ENCODE peak calls at places on chromosome 3, in five cellular contexts. T is CD4-positive, alpha-beta memory T cell; H is body of pancreas; B is adipocyte; Q is stomach. A is an unnamed sample.

GRCh38 chr3:191136347-191136746 is 62.7 kb upstream of the OSTN start:
- DNase-seq in T (no peak), H (no peak), B (peak; percentile 57), Q (no peak), A (no peak)

GRCh38 chr3:167106456-167106855 is 273.6 kb downstream of the ZBBX start:
- DNase-seq in T (no peak), H (no peak), B (no peak), Q (no peak), A (no peak)

GRCh38 chr3:57060089-57060829 is at the start of gene SPATA12:
- DNase-seq in T (no peak), H (peak; percentile 80), B (peak; percentile 80), Q (peak; percentile 76), A (peak; percentile 47)

GRCh38 chr3:67154429-67154828 is 156.3 kb downstream of the KBTBD8 start:
- DNase-seq in T (no peak), H (no peak), B (no peak), Q (no peak), A (no peak)

GRCh38 chr3:72271215-72271614 is 486.3 kb upstream of the PROK2 start:
- DNase-seq in T (no peak), H (peak; percentile 43), B (no peak), Q (no peak), A (no peak)

GRCh38 chr3:119148493-119149180 is 2.7 kb downstream of the TEX55 start:
- DNase-seq in T (no peak), H (no peak), B (peak; percentile 33), Q (no peak), A (no peak)

GRCh38 chr3:127019449-127019848 is 36.5 kb downstream of the PLXNA1 start:
- DNase-seq in T (no peak), H (no peak), B (peak; percentile 63), Q (no peak), A (no peak)

GRCh38 chr3:159486580-159486979 is 502.1 kb upstream of the IL12A start:
- DNase-seq in T (no peak), H (no peak), B (no peak), Q (no peak), A (no peak)

GRCh38 chr3:13022348-13023250 is 50.6 kb downstream of the IQSEC1 start:
- DNase-seq in T (no peak), H (peak; percentile 61), B (peak; percentile 77), Q (peak; percentile 39), A (no peak)

GRCh38 chr3:67517781-67518180 is 136.6 kb downstream of the SUCLG2 start:
- DNase-seq in T (no peak), H (no peak), B (no peak), Q (no peak), A (no peak)

GRCh38 chr3:147372525-147373027 is 33.8 kb downstream of the ZIC4 start:
- DNase-seq in T (no peak), H (no peak), B (no peak), Q (no peak), A (no peak)

GRCh38 chr3:16334909-16335308 is 69.9 kb downstream of the OXNAD1 start:
- DNase-seq in T (no peak), H (no peak), B (no peak), Q (no peak), A (no peak)

GRCh38 chr3:153209596-153209995 is 47.6 kb downstream of the RAP2B start:
- DNase-seq in T (no peak), H (peak; percentile 27), B (peak; percentile 54), Q (no peak), A (peak; percentile 57)

GRCh38 chr3:101635954-101636798 is 40.8 kb downstream of the ZBTB11 start:
- DNase-seq in T (peak; percentile 60), H (peak; percentile 43), B (peak; percentile 27), Q (peak; percentile 58), A (peak; percentile 57)

GRCh38 chr3:171566803-171567422 is 106.7 kb upstream of the TNIK start:
- DNase-seq in T (peak; percentile 52), H (no peak), B (peak; percentile 77), Q (no peak), A (no peak)

GRCh38 chr3:68142331-68142887 is 488.0 kb upstream of the SUCLG2 start:
- DNase-seq in T (no peak), H (no peak), B (no peak), Q (no peak), A (no peak)

GRCh38 chr3:69532828-69533219 is 146.9 kb upstream of the FRMD4B start:
- DNase-seq in T (no peak), H (no peak), B (no peak), Q (no peak), A (no peak)

GRCh38 chr3:102674284-102674683 is 239.5 kb downstream of the ZPLD1 start:
- DNase-seq in T (no peak), H (no peak), B (no peak), Q (no peak), A (no peak)

GRCh38 chr3:15064299-15064834 is 748 bp downstream of the MRPS25 start:
- DNase-seq in T (peak; percentile 6), H (peak; percentile 29), B (peak; percentile 67), Q (no peak), A (no peak)

GRCh38 chr3:134918448-134918847 is 123.4 kb downstream of the EPHB1 start:
- DNase-seq in T (no peak), H (no peak), B (no peak), Q (no peak), A (no peak)

GRCh38 chr3:87397210-87397609 is 120.8 kb upstream of the POU1F1 start:
- DNase-seq in T (no peak), H (no peak), B (peak; percentile 58), Q (no peak), A (no peak)

GRCh38 chr3:143119009-143119914 is at the start of gene CHST2:
- DNase-seq in T (peak; percentile 64), H (peak; percentile 43), B (peak; percentile 94), Q (peak; percentile 57), A (peak; percentile 73)

GRCh38 chr3:133419151-133419550 is 19.3 kb downstream of the BFSP2 start:
- DNase-seq in T (no peak), H (no peak), B (no peak), Q (no peak), A (no peak)

GRCh38 chr3:46517016-46517770 is 19.4 kb downstream of the RTP3 start:
- DNase-seq in T (no peak), H (no peak), B (peak; percentile 78), Q (no peak), A (no peak)

GRCh38 chr3:184248454-184249411 is at the start of gene ALG3:
- DNase-seq in T (peak; percentile 83), H (peak; percentile 89), B (peak; percentile 95), Q (peak; percentile 86), A (peak; percentile 73)

GRCh38 chr3:56423537-56424209 is 44.6 kb downstream of the ERC2 start:
- DNase-seq in T (no peak), H (no peak), B (peak; percentile 6), Q (no peak), A (peak; percentile 51)

GRCh38 chr3:119147494-119147893 is 1.5 kb downstream of the TEX55 start:
- DNase-seq in T (no peak), H (no peak), B (no peak), Q (no peak), A (no peak)

GRCh38 chr3:193968575-193968974 is 167.4 kb upstream of the HES1 start:
- DNase-seq in T (no peak), H (no peak), B (no peak), Q (no peak), A (no peak)

GRCh38 chr3:13687409-13687989 is 138.6 kb downstream of the FBLN2 start:
- DNase-seq in T (no peak), H (no peak), B (peak; percentile 1), Q (no peak), A (no peak)

GRCh38 chr3:12231481-12231880 is 57.4 kb upstream of the PPARG start:
- DNase-seq in T (no peak), H (no peak), B (no peak), Q (no peak), A (no peak)

GRCh38 chr3:135964160-135964955 is 1.2 kb upstream of the PPP2R3A start:
- DNase-seq in T (no peak), H (no peak), B (no peak), Q (no peak), A (no peak)
- H3K4me3 ChIP-seq in T (no peak overlapping the region), H (no peak overlapping the region), B (no peak overlapping the region), Q (no peak overlapping the region), A (no peak overlapping the region)

DNA sequence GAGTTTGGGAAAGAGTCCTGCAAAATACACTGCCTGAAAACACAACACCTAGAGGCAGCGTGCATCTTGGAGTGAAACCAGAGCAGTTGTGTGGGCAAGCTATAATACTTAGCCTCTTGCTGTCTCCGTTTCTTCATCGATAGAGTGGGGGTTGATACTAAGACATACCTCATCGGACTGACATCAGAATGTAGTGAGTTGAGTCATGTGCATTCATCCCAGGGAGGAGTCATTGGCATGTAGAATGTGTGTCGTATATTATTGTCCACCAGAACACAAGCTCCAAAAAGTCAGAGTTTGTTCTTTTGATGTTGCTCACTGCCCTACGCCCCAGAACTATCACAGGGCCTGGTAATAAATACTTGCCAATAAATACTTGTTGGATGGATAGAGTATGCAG is 4.3 kb downstream of the SNTN start:
- DNase-seq in T (no peak), H (no peak), B (peak; percentile 25), Q (no peak), A (no peak)
- H3K4me3 ChIP-seq in T (no peak overlapping the region), H (no peak overlapping the region), B (peak overlapping the region; percentile 3), Q (no peak overlapping the region), A (no peak overlapping the region)

GRCh38 chr3:192514754-192515660 is 212.3 kb downstream of the FGF12 start:
- DNase-seq in T (no peak), H (peak; percentile 92), B (no peak), Q (peak; percentile 31), A (no peak)

GRCh38 chr3:192515661-192516040 is 211.7 kb downstream of the FGF12 start:
- DNase-seq in T (no peak), H (no peak), B (no peak), Q (no peak), A (no peak)

GRCh38 chr3:192516850-192517249 is 210.5 kb downstream of the FGF12 start:
- DNase-seq in T (no peak), H (no peak), B (no peak), Q (no peak), A (no peak)

DNA sequence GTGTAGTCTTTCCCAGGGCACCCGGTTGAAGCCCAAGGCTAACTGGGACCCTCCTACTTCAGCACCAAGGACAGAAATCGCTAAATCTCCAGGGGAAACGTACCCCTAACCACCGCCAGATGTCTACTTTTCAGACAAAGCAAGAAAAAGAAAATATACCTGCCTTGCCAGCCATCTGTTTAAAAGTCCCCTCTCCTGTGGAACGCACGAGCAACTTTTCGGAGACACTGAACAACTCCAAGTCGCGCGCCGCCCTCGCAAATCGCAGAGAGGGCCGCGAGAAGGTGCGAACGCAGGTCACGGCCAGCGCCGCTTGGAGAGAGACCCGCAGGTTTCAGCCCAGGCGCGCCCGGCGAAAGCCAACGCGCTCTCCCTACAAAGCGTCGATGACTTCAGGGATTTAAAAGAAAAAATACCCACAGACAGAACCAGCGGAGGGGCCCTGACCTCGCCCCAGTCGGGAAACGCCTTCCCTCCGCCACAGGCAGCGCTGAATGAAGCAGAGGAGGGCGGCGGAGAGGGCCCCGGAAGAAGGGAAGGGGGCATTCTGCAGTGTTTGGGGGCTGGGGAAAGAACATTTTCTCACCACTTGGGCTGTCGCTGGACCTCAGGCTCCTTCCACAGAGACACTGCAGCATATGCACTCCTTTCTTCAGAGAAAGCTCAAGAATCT is 213.1 kb downstream of the FGF12 start:
- DNase-seq in T (no peak), H (peak; percentile 38), B (no peak), Q (no peak), A (no peak)
- H3K4me3 ChIP-seq in T (no peak overlapping the region), H (peak overlapping the region; percentile 38), B (peak overlapping the region; percentile 70), Q (peak overlapping the region; percentile 46), A (peak overlapping the region; percentile 31)

GRCh38 chr3:31918179-31919165 is 62.6 kb downstream of the OSBPL10 start:
- DNase-seq in T (peak; percentile 12), H (no peak), B (peak; percentile 41), Q (no peak), A (no peak)
- H3K4me3 ChIP-seq in T (no peak overlapping the region), H (no peak overlapping the region), B (peak overlapping the region; percentile 58), Q (no peak overlapping the region), A (no peak overlapping the region)